ENCODE peak calls at places on chromosomes 16 and 17, in ten cellular contexts. O, Y, C, X, U, N, G, Q, L and W are unnamed samples. For H3K4me1, the result is how much of the 10 kb centered on the place peaks cover.

GRCh38 chr16:72470541-72470940 is 298.6 kb upstream of the PMFBP1 start:
- DNase-seq in X (no peak), Y (no peak), O (no peak), G (no peak), U (no peak), Q (no peak), C (no peak), L (no peak), N (no peak), W (no peak)

GRCh38 chr17:36907407-36907806 is 29.9 kb upstream of the LHX1 start:
- DNase-seq in Y (no peak), G (no peak), X (no peak), L (no peak), O (no peak), N (no peak), U (no peak), Q (no peak), C (no peak), W (no peak)

GRCh38 chr16:1217526-1217925 is 7.5 kb downstream of the TPSG1 start:
- DNase-seq in O (no peak), Q (no peak), Y (no peak), L (no peak), G (no peak), U (no peak), C (no peak), N (no peak), X (no peak), W (no peak)

GRCh38 chr17:82750241-82750905 is 1.5 kb upstream of the TBCD start:
- DNase-seq in X (no peak), O (no peak), Q (no peak), N (no peak), C (peak), L (peak), G (no peak), U (no peak), Y (no peak), W (no peak)

GRCh38 chr16:58236831-58237230 is 38.9 kb upstream of the CSNK2A2 start:
- DNase-seq in N (no peak), O (no peak), C (no peak), L (no peak), Q (peak), Y (no peak), U (no peak), G (no peak), X (no peak), W (no peak)

GRCh38 chr16:17451835-17452234 is 18.9 kb downstream of the XYLT1 start:
- DNase-seq in O (no peak), Q (no peak), N (no peak), X (no peak), Y (no peak), U (no peak), L (no peak), G (no peak), C (no peak), W (no peak)

GRCh38 chr17:69508814-69509213 is 94.3 kb downstream of the MAP2K6 start:
- DNase-seq in X (no peak), O (no peak), Y (no peak), N (no peak), Q (no peak), L (no peak), C (no peak), U (no peak), G (no peak), W (no peak)

GRCh38 chr16:55294129-55294528 is 29.9 kb upstream of the IRX6 start:
- DNase-seq in N (no peak), X (peak), C (no peak), U (no peak), L (no peak), G (no peak), Y (no peak), O (no peak), Q (no peak), W (no peak)

GRCh38 chr16:70544548-70544947 is 20.9 kb downstream of the SF3B3 start:
- DNase-seq in Q (no peak), N (no peak), C (no peak), X (no peak), U (no peak), G (no peak), L (no peak), O (no peak), Y (no peak), W (no peak)

GRCh38 chr16:4870138-4870671 is 22.9 kb downstream of the UBN1 start:
- DNase-seq in G (no peak), O (no peak), Q (no peak), N (no peak), C (no peak), L (no peak), Y (no peak), U (no peak), X (no peak), W (no peak)

GRCh38 chr16:31072540-31073072 is 1.4 kb downstream of the ZNF668 start:
- DNase-seq in Q (peak), X (peak), Y (peak), L (no peak), G (no peak), U (no peak), O (no peak), C (no peak), N (no peak), W (peak)

GRCh38 chr16:48850097-48850496 is 240.1 kb upstream of the N4BP1 start:
- DNase-seq in X (no peak), O (no peak), Q (no peak), L (no peak), G (no peak), U (peak), Y (no peak), C (no peak), N (no peak), W (no peak)

GRCh38 chr17:45334231-45334630 is 17.4 kb upstream of the MAP3K14 start:
- DNase-seq in G (no peak), L (no peak), C (peak), O (no peak), U (no peak), X (no peak), N (no peak), Q (no peak), Y (no peak), W (no peak)

GRCh38 chr17:81099888-81100287 is 64.9 kb downstream of the BAIAP2 start:
- DNase-seq in Y (no peak), N (no peak), X (no peak), O (no peak), L (no peak), C (no peak), Q (no peak), U (no peak), G (no peak), W (no peak)

GRCh38 chr16:87700406-87701065 is 65.2 kb downstream of the KLHDC4 start:
- DNase-seq in Q (no peak), U (no peak), N (no peak), C (no peak), G (no peak), X (no peak), L (no peak), O (no peak), Y (no peak), W (no peak)

GRCh38 chr16:83802135-83802534 is 5.6 kb upstream of the HSBP1 start:
- DNase-seq in C (no peak), U (no peak), L (no peak), Y (no peak), N (no peak), O (no peak), G (no peak), Q (no peak), X (peak), W (no peak)
- H3K4me3 ChIP-seq in C (no peak), U (no peak), L (no peak), Y (peak), N (peak), O (peak), G (no peak), Q (peak), X (peak), W (no peak)

DNA sequence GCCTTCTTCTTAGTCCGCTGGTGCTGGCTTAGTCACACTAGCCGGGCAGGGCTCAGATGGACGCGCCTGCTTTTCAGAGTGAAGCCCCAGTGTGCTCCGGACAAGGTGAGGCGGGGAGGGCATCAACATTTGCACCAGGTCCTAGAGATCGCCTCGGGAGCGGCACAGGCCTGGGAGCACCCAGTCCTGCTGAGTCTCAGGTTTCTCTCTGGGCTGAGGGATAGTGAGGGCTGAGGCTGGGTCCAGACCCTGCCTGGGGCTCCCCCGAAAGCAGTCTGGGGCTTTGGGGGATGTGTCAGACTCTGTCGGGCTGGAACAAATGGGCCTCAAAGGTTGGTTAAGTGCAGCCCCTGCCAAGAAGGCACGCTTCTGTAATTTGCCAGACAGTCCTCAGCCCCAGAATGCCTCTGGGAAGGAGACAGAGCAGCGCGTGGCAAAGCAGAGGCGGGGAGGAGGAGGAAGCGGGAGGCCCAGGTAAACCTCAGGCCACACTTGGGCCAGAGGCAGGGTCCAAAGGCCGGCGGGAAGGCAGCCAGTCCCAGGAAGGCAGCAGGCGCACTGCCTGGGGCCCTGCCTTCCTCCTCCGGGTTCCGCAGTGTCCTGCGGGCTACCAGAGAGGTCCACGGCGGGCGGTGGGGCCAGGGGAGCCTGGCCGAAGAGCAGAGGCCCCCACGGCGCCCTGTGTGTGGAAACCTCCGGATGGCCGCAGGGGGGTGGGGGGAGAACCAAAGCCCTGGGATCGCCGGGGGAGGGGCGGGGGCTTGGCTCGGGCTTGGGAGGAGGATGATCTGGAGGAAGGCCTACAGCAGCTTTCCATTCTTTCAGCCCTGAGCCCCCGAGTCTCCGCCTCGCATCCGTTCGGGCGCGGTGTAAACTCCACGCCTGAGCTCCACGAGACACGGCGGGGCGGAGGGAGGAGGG is 39.5 kb upstream of the ATP2A3 start:
- DNase-seq in U (no peak), Q (peak), N (no peak), X (no peak), L (peak), O (no peak), G (no peak), Y (peak), C (no peak), W (no peak)
- H3K27ac ChIP-seq in U (no peak), Q (no peak), N (no peak), X (no peak), L (peak), O (no peak), G (no peak), Y (peak), C (no peak), W (no peak)

GRCh38 chr16:53609536-53609935 is 94.1 kb downstream of the RPGRIP1L start:
- DNase-seq in G (no peak), L (no peak), Y (no peak), N (no peak), U (no peak), X (no peak), O (no peak), Q (no peak), C (no peak), W (no peak)

GRCh38 chr16:53605979-53606378 is 97.7 kb downstream of the RPGRIP1L start:
- DNase-seq in C (no peak), N (no peak), Q (no peak), O (no peak), L (no peak), X (no peak), Y (no peak), G (no peak), U (no peak), W (no peak)

GRCh38 chr16:53600076-53600475 is 97.1 kb upstream of the AKTIP start:
- DNase-seq in O (no peak), G (no peak), X (no peak), Q (no peak), N (no peak), U (no peak), Y (no peak), L (no peak), C (no peak), W (no peak)

GRCh38 chr16:53608094-53608493 is 95.6 kb downstream of the RPGRIP1L start:
- DNase-seq in N (no peak), C (no peak), Y (no peak), O (no peak), L (no peak), Q (peak), G (no peak), X (no peak), U (no peak), W (no peak)

GRCh38 chr16:53605356-53605755 is 98.3 kb downstream of the RPGRIP1L start:
- DNase-seq in Q (no peak), Y (no peak), O (no peak), X (no peak), C (no peak), L (no peak), G (no peak), U (no peak), N (no peak), W (no peak)
- H3K4me1 ChIP-seq in Q (under half), Y (under half), O (under half), X (under half), C (under half), L (under half), G (under half), U (under half), N (under half), W (under half)

GRCh38 chr17:16325964-16326363 is 27.3 kb downstream of the CENPV start:
- DNase-seq in X (no peak), G (no peak), Q (no peak), O (no peak), C (no peak), Y (no peak), N (no peak), L (no peak), U (no peak), W (no peak)
- H3K4me3 ChIP-seq in X (no peak), G (no peak), Q (no peak), O (no peak), C (no peak), Y (no peak), N (no peak), L (no peak), U (no peak), W (no peak)

DNA sequence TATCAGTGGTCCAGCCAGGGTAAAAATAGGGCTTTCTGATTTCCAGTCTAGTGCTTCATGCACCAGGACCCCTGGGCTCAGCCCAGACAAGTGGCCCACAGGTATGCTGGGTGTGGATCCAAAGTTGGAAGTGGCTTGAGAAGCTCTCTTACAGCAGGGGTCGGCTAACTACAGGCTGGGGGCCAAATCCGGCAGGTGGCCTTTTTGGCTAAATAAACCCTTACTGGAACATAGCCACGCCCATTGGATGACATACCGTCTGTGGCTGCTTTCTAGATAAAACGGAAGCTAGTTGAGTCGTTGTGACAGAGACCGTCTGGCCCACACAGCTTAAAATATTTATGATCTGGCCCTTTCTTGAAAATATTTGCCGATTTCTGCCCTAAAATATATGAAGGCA is 119.0 kb upstream of the CDC42EP4 start:
- DNase-seq in N (no peak), G (no peak), X (peak), U (no peak), Q (no peak), C (no peak), O (no peak), Y (no peak), L (no peak), W (peak)
- H3K27ac ChIP-seq in N (no peak), G (no peak), X (no peak), U (no peak), Q (no peak), C (no peak), O (no peak), Y (no peak), L (no peak), W (no peak)